ENCODE peak calls at places on chromosomes 3 and 15, in four cellular contexts. One of them, this sample, is unnamed.

GRCh38 chr3:119469378-119470189 is 821 bp downstream of the POGLUT1 start:
- DNase-seq in GM23248: peak; percentile 58
- DNase-seq in NCI-H460: peak; percentile 6
- DNase-seq in astrocyte of the spinal cord: peak; percentile 43
- DNase-seq in this sample: no peak

GRCh38 chr3:131526801-131527347 is 24.1 kb upstream of the MRPL3 start:
- DNase-seq in GM23248: peak; percentile 76
- DNase-seq in NCI-H460: peak; percentile 66
- DNase-seq in astrocyte of the spinal cord: peak; percentile 55
- DNase-seq in this sample: peak; percentile 49

GRCh38 chr15:93060336-93061248 is 28.4 kb downstream of the RGMA start:
- DNase-seq in GM23248: no peak
- DNase-seq in NCI-H460: no peak
- DNase-seq in astrocyte of the spinal cord: no peak
- DNase-seq in this sample: no peak

GRCh38 chr15:69394556-69395282 is 19.4 kb upstream of the KIF23 start:
- DNase-seq in GM23248: peak; percentile 82
- DNase-seq in NCI-H460: peak; percentile 67
- DNase-seq in astrocyte of the spinal cord: peak; percentile 64
- DNase-seq in this sample: peak; percentile 70

GRCh38 chr3:65539620-65540019 is 499.1 kb downstream of the MAGI1 start:
- DNase-seq in GM23248: no peak
- DNase-seq in NCI-H460: no peak
- DNase-seq in astrocyte of the spinal cord: no peak
- DNase-seq in this sample: peak; percentile 90

GRCh38 chr15:67049351-67050044 is 15.9 kb upstream of the SMAD3 start:
- DNase-seq in GM23248: peak; percentile 84
- DNase-seq in NCI-H460: no peak
- DNase-seq in astrocyte of the spinal cord: peak; percentile 71
- DNase-seq in this sample: no peak

GRCh38 chr3:122406198-122406597 is 9.7 kb downstream of the WDR5B start:
- DNase-seq in GM23248: no peak
- DNase-seq in NCI-H460: no peak
- DNase-seq in astrocyte of the spinal cord: no peak
- DNase-seq in this sample: no peak

GRCh38 chr15:81336568-81336967 is 12.6 kb upstream of the STARD5 start:
- DNase-seq in GM23248: peak; percentile 42
- DNase-seq in NCI-H460: no peak
- DNase-seq in astrocyte of the spinal cord: peak; percentile 55
- DNase-seq in this sample: no peak

GRCh38 chr3:122560680-122561079 is 3.4 kb downstream of the PARP9 start:
- DNase-seq in GM23248: peak; percentile 77
- DNase-seq in NCI-H460: peak; percentile 34
- DNase-seq in astrocyte of the spinal cord: peak; percentile 75
- DNase-seq in this sample: no peak

GRCh38 chr3:152271465-152272035 is 2.8 kb downstream of the MBNL1 start:
- DNase-seq in GM23248: peak; percentile 40
- DNase-seq in NCI-H460: no peak
- DNase-seq in astrocyte of the spinal cord: no peak
- DNase-seq in this sample: no peak

GRCh38 chr3:54094926-54095325 is 27.4 kb upstream of the CACNA2D3 start:
- DNase-seq in GM23248: peak; percentile 27
- DNase-seq in NCI-H460: no peak
- DNase-seq in astrocyte of the spinal cord: no peak
- DNase-seq in this sample: no peak

GRCh38 chr3:196868297-196868661 is 559 bp downstream of the SENP5 start:
- DNase-seq in GM23248: peak; percentile 71
- DNase-seq in NCI-H460: no peak
- DNase-seq in astrocyte of the spinal cord: no peak
- DNase-seq in this sample: peak; percentile 8

GRCh38 chr3:115401891-115402501 is 221.3 kb upstream of the GAP43 start:
- DNase-seq in GM23248: peak; percentile 80
- DNase-seq in NCI-H460: no peak
- DNase-seq in astrocyte of the spinal cord: peak; percentile 87
- DNase-seq in this sample: no peak

GRCh38 chr3:37646865-37647264 is 214.8 kb upstream of the CTDSPL start:
- DNase-seq in GM23248: no peak
- DNase-seq in NCI-H460: no peak
- DNase-seq in astrocyte of the spinal cord: no peak
- DNase-seq in this sample: no peak

This sample was measured in NT2/D1.